ENCODE peak calls at places on chromosomes 6 and 20, in five cellular contexts. A is fibroblast of lung, L is DND-41, S is colonic mucosa, E is SK-N-SH. O is an unnamed sample.

GRCh38 chr6:85047818-85048217 is 283.4 kb upstream of the TBX18 start:
- DNase-seq in A (no peak), L (no peak), S (no peak), E (no peak), O (no peak)

GRCh38 chr20:5316188-5317158 is at the start of gene PROKR2:
- DNase-seq in A (no peak), L (no peak), S (no peak), E (peak), O (no peak)

GRCh38 chr6:53634184-53634631 is 31.3 kb downstream of the KLHL31 start:
- DNase-seq in A (no peak), L (no peak), S (no peak), E (no peak), O (peak)

GRCh38 chr20:33846291-33846916 is 35.3 kb downstream of the CHMP4B start:
- DNase-seq in A (peak), L (no peak), S (no peak), E (no peak), O (no peak)

GRCh38 chr6:44257007-44257752 is at the start of gene SLC35B2:
- DNase-seq in A (peak), L (peak), S (peak), E (peak), O (peak)

GRCh38 chr20:22460231-22460630 is 124.1 kb downstream of the FOXA2 start:
- DNase-seq in A (no peak), L (no peak), S (no peak), E (no peak), O (no peak)

GRCh38 chr6:5525209-5525608 is 263.9 kb downstream of the FARS2 start:
- DNase-seq in A (peak), L (no peak), S (no peak), E (no peak), O (no peak)

GRCh38 chr20:43530321-43531090 is 23.0 kb downstream of the L3MBTL1 start:
- DNase-seq in A (no peak), L (no peak), S (no peak), E (no peak), O (no peak)

GRCh38 chr6:46325561-46326525 is 155.1 kb upstream of the ENPP5 start:
- DNase-seq in A (peak), L (no peak), S (no peak), E (no peak), O (no peak)

GRCh38 chr6:686528-686927 is 6.4 kb downstream of the EXOC2 start:
- DNase-seq in A (no peak), L (no peak), S (no peak), E (no peak), O (no peak)

GRCh38 chr6:108716801-108717791 is 131.1 kb upstream of the ARMC2 start:
- DNase-seq in A (no peak), L (no peak), S (no peak), E (no peak), O (no peak)

GRCh38 chr6:1043458-1043836 is 268.5 kb upstream of the FOXQ1 start:
- DNase-seq in A (no peak), L (no peak), S (no peak), E (no peak), O (no peak)

GRCh38 chr20:31835977-31836852 is 9.2 kb downstream of the FOXS1 start:
- DNase-seq in A (peak), L (peak), S (peak), E (peak), O (peak)

GRCh38 chr20:32017711-32018251 is 7.5 kb downstream of the CCM2L start:
- DNase-seq in A (no peak), L (no peak), S (peak), E (peak), O (peak)

GRCh38 chr20:26167499-26167898 is 470.8 kb upstream of the ZNF337 start:
- DNase-seq in A (peak), L (no peak), S (no peak), E (no peak), O (no peak)

GRCh38 chr20:34736106-34736505 is 32.0 kb downstream of the TP53INP2 start:
- DNase-seq in A (no peak), L (no peak), S (no peak), E (no peak), O (no peak)

GRCh38 chr6:1576711-1577110 is 33.0 kb upstream of the FOXC1 start:
- DNase-seq in A (no peak), L (no peak), S (no peak), E (no peak), O (no peak)

GRCh38 chr6:26216886-26217713 is 129.9 kb downstream of the HFE start:
- DNase-seq in A (peak), L (peak), S (peak), E (no peak), O (peak)

GRCh38 chr6:142885182-142885867 is 59.7 kb downstream of the HIVEP2 start:
- DNase-seq in A (peak), L (no peak), S (no peak), E (no peak), O (peak)

GRCh38 chr6:16659471-16660156 is 101.6 kb downstream of the ATXN1 start:
- DNase-seq in A (peak), L (no peak), S (no peak), E (no peak), O (no peak)

GRCh38 chr6:112086744-112087135 is 542 bp downstream of the TUBE1 start:
- DNase-seq in A (peak), L (no peak), S (no peak), E (peak), O (peak)

GRCh38 chr6:108550256-108550655 is 10.5 kb upstream of the FOXO3 start:
- DNase-seq in A (no peak), L (no peak), S (no peak), E (no peak), O (no peak)

GRCh38 chr6:97361286-97361685 is 78.3 kb upstream of the MMS22L start:
- DNase-seq in A (no peak), L (no peak), S (no peak), E (no peak), O (no peak)

GRCh38 chr6:46949662-46950280 is 28.0 kb upstream of the ADGRF5 start:
- DNase-seq in A (no peak), L (no peak), S (peak), E (no peak), O (no peak)

GRCh38 chr6:25660512-25660911 is 8.5 kb downstream of the SCGN start:
- DNase-seq in A (peak), L (no peak), S (no peak), E (no peak), O (no peak)

GRCh38 chr6:124970243-124970642 is 8.0 kb downstream of the RNF217 start:
- DNase-seq in A (peak), L (no peak), S (no peak), E (no peak), O (no peak)

GRCh38 chr20:38369387-38369786 is 23.1 kb downstream of the LBP start:
- DNase-seq in A (no peak), L (no peak), S (no peak), E (peak), O (no peak)

GRCh38 chr20:51926670-51927305 is 124.5 kb upstream of the SALL4 start:
- DNase-seq in A (no peak), L (no peak), S (no peak), E (no peak), O (no peak)

GRCh38 chr6:22765015-22765414 is 195.6 kb downstream of the HDGFL1 start:
- DNase-seq in A (peak), L (no peak), S (no peak), E (no peak), O (no peak)

GRCh38 chr6:115969207-115969929 is 91.3 kb downstream of the FRK start:
- DNase-seq in A (no peak), L (no peak), S (no peak), E (no peak), O (no peak)
- TF ChIP-seq CTCF in A (no peak), L (no peak), S (no peak), E (no peak), O (no peak)

DNA sequence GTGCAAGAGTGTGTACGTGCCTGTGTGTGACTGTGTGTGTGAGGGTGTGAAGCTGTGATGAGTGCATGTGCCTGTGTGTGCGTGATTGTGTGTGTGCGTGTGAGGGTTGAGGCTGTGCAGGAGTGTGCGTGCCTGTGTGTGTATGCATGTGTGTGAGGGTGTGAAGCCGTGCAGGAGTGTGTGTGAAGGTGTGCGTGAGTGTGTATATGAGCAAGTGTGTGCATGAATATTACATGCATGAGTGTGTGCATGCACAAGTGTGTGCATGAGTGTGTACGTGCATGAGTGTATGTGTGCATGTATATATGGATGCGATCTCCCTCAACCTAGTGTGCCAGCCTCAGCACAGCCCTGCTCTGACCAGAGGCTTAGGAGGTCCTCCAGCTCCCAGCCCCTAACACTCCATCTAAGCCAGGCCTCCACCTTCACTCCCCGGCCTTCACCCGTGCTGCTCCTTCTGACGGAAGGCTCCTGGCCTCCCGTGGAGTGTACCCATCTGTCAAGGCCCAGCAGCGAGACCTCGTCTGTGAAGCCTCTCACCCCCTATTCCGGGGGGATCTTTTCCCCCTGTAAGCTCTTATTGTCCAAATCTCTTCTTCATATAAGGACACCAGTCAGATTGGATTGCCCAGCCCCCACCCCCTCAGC is 19.9 kb upstream of the PHACTR3 start:
- DNase-seq in A (no peak), L (no peak), S (no peak), E (no peak), O (no peak)
- H3K9ac ChIP-seq in A (no peak), L (no peak), S (no peak), E (no peak), O (no peak)

DNA sequence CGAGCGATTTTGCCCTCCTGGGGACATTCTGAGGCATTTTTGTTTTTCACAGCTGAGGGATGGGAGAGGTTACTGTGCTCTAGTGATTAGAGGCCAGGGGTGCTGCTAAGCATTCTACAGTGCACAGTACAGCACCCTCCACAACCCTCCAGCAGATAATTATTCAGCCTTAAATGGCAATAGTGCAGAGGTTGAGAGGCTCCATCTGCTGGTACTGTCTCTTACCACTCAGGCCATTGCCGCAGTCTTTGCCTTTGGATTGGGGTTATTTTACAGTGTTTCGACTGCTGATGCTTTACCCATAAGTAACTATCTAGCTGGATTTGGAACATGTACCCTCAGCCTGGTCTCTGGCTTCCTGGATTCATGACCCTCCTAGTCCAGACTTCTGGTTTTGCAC is 705.3 kb downstream of the KIF16B start:
- DNase-seq in A (no peak), L (no peak), S (no peak), E (no peak), O (no peak)
- TF ChIP-seq CTCF in A (no peak), L (peak), S (no peak), E (peak), O (no peak)

DNA sequence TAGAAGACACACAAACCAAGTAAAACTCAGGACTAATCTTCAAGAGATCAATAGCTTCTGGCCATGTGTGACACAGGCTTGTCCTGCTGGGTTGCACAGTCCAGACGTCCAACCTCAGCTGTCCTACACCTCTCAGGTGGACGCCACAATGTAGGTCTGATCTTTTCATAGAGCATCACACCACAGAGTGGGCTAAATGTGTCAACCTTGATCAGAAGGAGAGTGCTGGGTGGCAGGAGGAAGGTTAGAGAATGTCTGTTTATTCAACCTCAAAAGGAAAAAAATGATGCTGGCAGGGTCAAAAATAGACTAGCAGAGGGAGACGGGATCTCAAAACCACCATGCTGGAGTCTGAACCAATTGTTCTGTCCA is 41.7 kb downstream of the GFOD1 start:
- DNase-seq in A (no peak), L (no peak), S (no peak), E (no peak), O (no peak)
- H3K9ac ChIP-seq in A (no peak), L (no peak), S (no peak), E (no peak), O (no peak)

GRCh38 chr6:106688177-106688951 is 59.0 kb downstream of the QRSL1 start:
- DNase-seq in A (no peak), L (no peak), S (no peak), E (no peak), O (peak)
- TF ChIP-seq CTCF in A (no peak), L (no peak), S (no peak), E (peak), O (no peak)

GRCh38 chr6:166639921-166640320 is 12.9 kb upstream of the RPS6KA2 start:
- DNase-seq in A (no peak), L (no peak), S (no peak), E (no peak), O (no peak)

GRCh38 chr6:166638566-166638965 is 11.5 kb upstream of the RPS6KA2 start:
- DNase-seq in A (no peak), L (no peak), S (no peak), E (no peak), O (no peak)

GRCh38 chr6:166636191-166636938 is 9.3 kb upstream of the RPS6KA2 start:
- DNase-seq in A (no peak), L (no peak), S (no peak), E (no peak), O (no peak)

GRCh38 chr6:166637001-166637400 is 9.9 kb upstream of the RPS6KA2 start:
- DNase-seq in A (no peak), L (no peak), S (no peak), E (no peak), O (no peak)

GRCh38 chr6:166637806-166638458 is 10.9 kb upstream of the RPS6KA2 start:
- DNase-seq in A (no peak), L (no peak), S (no peak), E (no peak), O (no peak)
- H3K9ac ChIP-seq in A (no peak), L (no peak), S (no peak), E (no peak), O (no peak)

GRCh38 chr6:72677740-72678139 is 55.9 kb downstream of the KCNQ5 start:
- DNase-seq in A (no peak), L (no peak), S (no peak), E (peak), O (no peak)
- TF ChIP-seq CTCF in A (no peak), L (no peak), S (no peak), E (no peak), O (no peak)

GRCh38 chr6:90420495-90420894 is 123.9 kb upstream of the BACH2 start:
- DNase-seq in A (no peak), L (no peak), S (no peak), E (no peak), O (no peak)

GRCh38 chr6:90428514-90428913 is 131.9 kb upstream of the BACH2 start:
- DNase-seq in A (peak), L (no peak), S (no peak), E (no peak), O (no peak)

GRCh38 chr6:90425161-90425641 is 128.6 kb upstream of the BACH2 start:
- DNase-seq in A (no peak), L (no peak), S (no peak), E (no peak), O (peak)

GRCh38 chr6:90421656-90422055 is 125.0 kb upstream of the BACH2 start:
- DNase-seq in A (no peak), L (no peak), S (no peak), E (no peak), O (no peak)

GRCh38 chr6:90424580-90424979 is 127.9 kb upstream of the BACH2 start:
- DNase-seq in A (no peak), L (no peak), S (no peak), E (no peak), O (no peak)
- H3K9ac ChIP-seq in A (no peak), L (no peak), S (no peak), E (no peak), O (no peak)

GRCh38 chr6:137202078-137202477 is 17.1 kb downstream of the IFNGR1 start:
- DNase-seq in A (no peak), L (peak), S (no peak), E (peak), O (no peak)
- TF ChIP-seq CTCF in A (peak), L (peak), S (no peak), E (no peak), O (peak)

O was measured in MM.1S.